ENCODE peak calls at places on chromosomes 13 and 19, in ten cellular contexts. A, M, U, Z, F, X, E, Y, Q and B are unnamed samples.

GRCh38 chr19:11451942-11452813 is 16.7 kb downstream of the PRKCSH start:
- DNase-seq in A (no peak), U (no peak), Q (no peak), F (no peak), E (no peak), Z (no peak), X (no peak), M (no peak), Y (no peak), B (no peak)

GRCh38 chr13:34155931-34156607 is 338.1 kb downstream of the RFC3 start:
- DNase-seq in U (no peak), E (no peak), F (peak), A (no peak), Z (peak), Y (peak), Q (no peak), M (peak), X (peak), B (peak)

GRCh38 chr13:97367016-97367415 is 67.0 kb upstream of the RAP2A start:
- DNase-seq in Y (no peak), M (peak), X (peak), Q (no peak), F (peak), E (no peak), Z (peak), A (no peak), U (no peak), B (no peak)

GRCh38 chr19:6847828-6848200 is 39.6 kb upstream of the ADGRE1 start:
- DNase-seq in A (no peak), Q (no peak), E (no peak), F (no peak), M (no peak), Z (no peak), U (no peak), Y (no peak), X (no peak), B (no peak)

GRCh38 chr19:10871711-10872550 is 578 bp downstream of the CARM1 start:
- DNase-seq in Q (peak), U (no peak), Y (peak), X (no peak), E (no peak), A (no peak), Z (no peak), F (peak), M (no peak), B (no peak)

GRCh38 chr19:15675560-15675959 is 2.7 kb downstream of the CYP4F12 start:
- DNase-seq in F (no peak), A (no peak), E (no peak), M (no peak), X (no peak), Z (no peak), Q (no peak), U (no peak), Y (no peak), B (no peak)

GRCh38 chr19:45440259-45440638 is 16.5 kb upstream of the ERCC1 start:
- DNase-seq in Z (no peak), F (no peak), M (no peak), A (no peak), Y (no peak), X (no peak), Q (no peak), E (no peak), U (no peak), B (no peak)

GRCh38 chr13:20679879-20680278 is 23.6 kb upstream of the IL17D start:
- DNase-seq in Q (no peak), X (no peak), F (no peak), M (no peak), Y (no peak), E (no peak), Z (no peak), A (no peak), U (no peak), B (no peak)

GRCh38 chr13:99982741-99983400 is 1.3 kb downstream of the ZIC2 start:
- DNase-seq in X (no peak), Y (no peak), A (no peak), M (no peak), F (no peak), U (no peak), Q (no peak), E (no peak), Z (no peak), B (no peak)

GRCh38 chr19:30888937-30889336 is 460.3 kb downstream of the TSHZ3 start:
- DNase-seq in E (no peak), Z (no peak), A (no peak), U (no peak), F (no peak), Q (no peak), Y (no peak), X (no peak), M (no peak), B (no peak)

GRCh38 chr19:55283548-55284393 is at the start of gene BRSK1:
- DNase-seq in Q (peak), E (peak), X (no peak), M (peak), U (no peak), F (peak), A (no peak), Y (peak), Z (peak), B (peak)

GRCh38 chr13:96034662-96035061 is 18.5 kb downstream of the UGGT2 start:
- DNase-seq in Q (no peak), X (no peak), M (no peak), Y (no peak), U (no peak), E (no peak), F (no peak), A (no peak), Z (no peak), B (no peak)

GRCh38 chr19:2270572-2271515 is 11.1 kb downstream of the PEAK3 start:
- DNase-seq in A (peak), X (no peak), Q (peak), U (peak), E (peak), F (peak), Y (peak), Z (peak), M (peak), B (peak)

GRCh38 chr13:23656637-23657036 is 86.4 kb downstream of the TNFRSF19 start:
- DNase-seq in A (peak), U (no peak), M (peak), E (no peak), F (peak), Y (no peak), Z (peak), X (peak), Q (peak), B (peak)

GRCh38 chr19:49145485-49146407 is 9.4 kb downstream of the HRC start:
- DNase-seq in F (peak), A (no peak), Y (peak), M (peak), U (peak), E (peak), Q (peak), X (no peak), Z (peak), B (peak)

GRCh38 chr13:76462003-76462402 is 424.2 kb downstream of the KCTD12 start:
- DNase-seq in X (no peak), Z (no peak), F (no peak), U (no peak), A (no peak), Q (no peak), Y (no peak), M (peak), E (no peak), B (no peak)

GRCh38 chr19:934865-935422 is 9.1 kb downstream of the ARID3A start:
- DNase-seq in M (peak), F (no peak), U (no peak), X (no peak), Y (peak), Z (peak), Q (peak), A (no peak), E (no peak), B (no peak)

GRCh38 chr19:50167314-50167721 is 4.2 kb upstream of the IZUMO2 start:
- DNase-seq in Q (no peak), U (no peak), X (no peak), Y (no peak), E (no peak), M (no peak), Z (no peak), A (no peak), F (no peak), B (no peak)

GRCh38 chr13:24670927-24671326 is 9.3 kb upstream of the ATP12A start:
- DNase-seq in Z (peak), U (no peak), Y (no peak), F (peak), A (no peak), M (no peak), X (no peak), Q (no peak), E (no peak), B (peak)

GRCh38 chr19:7644550-7644877 is 7.6 kb downstream of the STXBP2 start:
- DNase-seq in X (no peak), U (no peak), F (no peak), Z (no peak), Q (no peak), M (no peak), A (no peak), Y (no peak), E (no peak), B (no peak)

GRCh38 chr13:46575843-46576242 is 22.9 kb downstream of the LRCH1 start:
- DNase-seq in Z (peak), Q (no peak), F (peak), M (peak), U (no peak), X (no peak), Y (no peak), A (no peak), E (no peak), B (no peak)